ENCODE peak calls at places on chromosomes 3 and 15, in five cellular contexts. B, J, Y, H and N are unnamed samples.

GRCh38 chr15:93584021-93584420 is 495.0 kb upstream of the RGMA start:
- DNase-seq in J (no peak), B (no peak), Y (no peak), H (no peak), N (no peak)

GRCh38 chr15:76235186-76235826 is 76.0 kb downstream of the ETFA start:
- DNase-seq in H (peak; percentile 38), J (no peak), B (peak; percentile 33), Y (peak; percentile 64), N (peak; percentile 60)

GRCh38 chr3:96986241-96986640 is 171.8 kb downstream of the EPHA6 start:
- DNase-seq in J (no peak), B (no peak), Y (no peak), H (no peak), N (no peak)

GRCh38 chr3:23940775-23941174 is 4.3 kb upstream of the NR1D2 start:
- DNase-seq in J (no peak), H (no peak), Y (no peak), B (no peak), N (no peak)

GRCh38 chr3:123084738-123085237 is 18.0 kb downstream of the PDIA5 start:
- DNase-seq in H (peak; percentile 40), Y (peak; percentile 76), B (no peak), J (no peak), N (no peak)

GRCh38 chr3:129694228-129694627 is 87.8 kb upstream of the PLXND1 start:
- DNase-seq in B (no peak), Y (no peak), J (peak; percentile 99), H (no peak), N (no peak)

GRCh38 chr3:44074181-44074580 is 167.5 kb upstream of the TOPAZ1 start:
- DNase-seq in Y (no peak), J (peak; percentile 78), H (no peak), B (no peak), N (no peak)

GRCh38 chr3:65713016-65713415 is 325.7 kb downstream of the MAGI1 start:
- DNase-seq in B (peak; percentile 49), Y (peak; percentile 79), H (no peak), J (no peak), N (peak; percentile 92)

GRCh38 chr3:138600341-138600740 is 6.3 kb upstream of the CEP70 start:
- DNase-seq in Y (no peak), H (no peak), B (no peak), J (no peak), N (peak; percentile 61)

GRCh38 chr3:29515451-29515850 is 234.6 kb downstream of the RBMS3 start:
- DNase-seq in J (no peak), Y (peak; percentile 83), H (no peak), B (no peak), N (peak; percentile 68)

GRCh38 chr3:41092791-41093190 is 106.5 kb upstream of the CTNNB1 start:
- DNase-seq in J (no peak), B (no peak), H (no peak), Y (no peak), N (no peak)

GRCh38 chr3:58250093-58250707 is 12.6 kb downstream of the ABHD6 start:
- DNase-seq in Y (no peak), B (no peak), J (no peak), H (no peak), N (no peak)

GRCh38 chr3:194949592-194949991 is 263.9 kb downstream of the FAM43A start:
- DNase-seq in J (no peak), B (no peak), Y (no peak), H (no peak), N (no peak)

GRCh38 chr3:179961081-179962078 is 75.4 kb downstream of the PEX5L start:
- DNase-seq in H (no peak), B (no peak), Y (no peak), J (no peak), N (no peak)

GRCh38 chr3:4343258-4343657 is 40.1 kb downstream of the SETMAR start:
- DNase-seq in H (no peak), Y (peak; percentile 60), B (no peak), J (no peak), N (peak; percentile 69)

GRCh38 chr3:193140381-193140780 is 100.6 kb upstream of the PLAAT1 start:
- DNase-seq in J (no peak), Y (no peak), H (no peak), B (no peak), N (peak; percentile 5)

GRCh38 chr15:52862657-52863056 is 72.5 kb upstream of the ONECUT1 start:
- DNase-seq in H (no peak), J (no peak), Y (no peak), B (no peak), N (no peak)

GRCh38 chr15:65333863-65334262 is 29.4 kb downstream of the RNU5B-1 start:
- DNase-seq in Y (no peak), B (peak; percentile 68), H (peak; percentile 32), J (no peak), N (no peak)

GRCh38 chr3:14143826-14144225 is 19.0 kb downstream of the TMEM43 start:
- DNase-seq in B (no peak), J (peak; percentile 92), H (no peak), Y (peak; percentile 93), N (peak; percentile 95)

GRCh38 chr3:147298511-147298982 is 107.8 kb downstream of the ZIC4 start:
- DNase-seq in H (no peak), B (no peak), Y (peak; percentile 99), J (peak; percentile 64), N (peak; percentile 99)

GRCh38 chr3:138434276-138434874 is at the start of gene ESYT3:
- DNase-seq in B (peak; percentile 83), J (peak; percentile 94), Y (peak; percentile 53), H (peak; percentile 83), N (peak; percentile 83)

GRCh38 chr3:97916576-97916975 is 55.7 kb downstream of the RIOX2 start:
- DNase-seq in J (no peak), Y (no peak), H (no peak), B (no peak), N (no peak)

GRCh38 chr3:18425641-18426403 is 683 bp upstream of the SATB1 start:
- DNase-seq in J (peak; percentile 39), Y (peak; percentile 8), H (peak; percentile 84), B (peak; percentile 73), N (peak; percentile 32)

GRCh38 chr3:45571216-45571615 is 23.3 kb upstream of the LIMD1 start:
- DNase-seq in B (no peak), H (no peak), J (no peak), Y (no peak), N (no peak)

GRCh38 chr3:112774293-112774926 is 72.3 kb downstream of the CD200R1L start:
- DNase-seq in Y (peak; percentile 43), H (no peak), J (peak; percentile 87), B (no peak), N (peak; percentile 93)

GRCh38 chr15:83846847-83847246 is 192.9 kb downstream of the ADAMTSL3 start:
- DNase-seq in B (no peak), H (no peak), Y (peak; percentile 85), J (no peak), N (peak; percentile 88)

GRCh38 chr3:125001557-125002413 is 54.0 kb downstream of the HEG1 start:
- DNase-seq in Y (no peak), J (no peak), H (no peak), B (no peak), N (no peak)

GRCh38 chr3:158970006-158970405 is 168.2 kb downstream of the MFSD1 start:
- DNase-seq in Y (no peak), J (no peak), H (no peak), B (no peak), N (no peak)

GRCh38 chr3:12289562-12289961 is 692 bp downstream of the PPARG start:
- DNase-seq in B (no peak), Y (no peak), J (no peak), H (no peak), N (no peak)
- H3K4me3 ChIP-seq in B (no peak overlapping the region), Y (peak overlapping the region; percentile 93), J (peak overlapping the region; percentile 85), H (no peak overlapping the region), N (no peak overlapping the region)

GRCh38 chr15:40523611-40524010 is 41.2 kb downstream of the CCDC32 start:
- DNase-seq in Y (no peak), J (no peak), B (no peak), H (no peak), N (no peak)
- H3K4me2 ChIP-seq in Y (no peak overlapping the region), J (no peak overlapping the region), B (no peak overlapping the region), H (no peak overlapping the region), N (no peak overlapping the region)

GRCh38 chr3:160049570-160049969 is 60.9 kb downstream of the IL12A start:
- DNase-seq in B (no peak), H (peak; percentile 73), J (no peak), Y (no peak), N (no peak)

GRCh38 chr3:160053048-160053391 is 64.4 kb downstream of the IL12A start:
- DNase-seq in J (no peak), H (no peak), Y (no peak), B (no peak), N (no peak)

GRCh38 chr3:160055659-160056058 is 67.0 kb downstream of the IL12A start:
- DNase-seq in Y (no peak), J (no peak), H (no peak), B (no peak), N (no peak)

GRCh38 chr3:160050019-160050418 is 61.4 kb downstream of the IL12A start:
- DNase-seq in Y (no peak), H (no peak), B (no peak), J (no peak), N (no peak)

GRCh38 chr3:160052385-160053047 is 63.9 kb downstream of the IL12A start:
- DNase-seq in J (no peak), H (peak; percentile 32), B (no peak), Y (no peak), N (peak; percentile 11)
- H3K4me3 ChIP-seq in J (no peak overlapping the region), H (no peak overlapping the region), B (no peak overlapping the region), Y (peak overlapping the region; percentile 14), N (peak overlapping the region; percentile 32)

GRCh38 chr15:88012233-88012632 is 244.3 kb downstream of the NTRK3 start:
- DNase-seq in H (no peak), J (no peak), B (no peak), Y (no peak), N (no peak)
- H3K4me2 ChIP-seq in H (no peak overlapping the region), J (no peak overlapping the region), B (no peak overlapping the region), Y (no peak overlapping the region), N (no peak overlapping the region)

DNA sequence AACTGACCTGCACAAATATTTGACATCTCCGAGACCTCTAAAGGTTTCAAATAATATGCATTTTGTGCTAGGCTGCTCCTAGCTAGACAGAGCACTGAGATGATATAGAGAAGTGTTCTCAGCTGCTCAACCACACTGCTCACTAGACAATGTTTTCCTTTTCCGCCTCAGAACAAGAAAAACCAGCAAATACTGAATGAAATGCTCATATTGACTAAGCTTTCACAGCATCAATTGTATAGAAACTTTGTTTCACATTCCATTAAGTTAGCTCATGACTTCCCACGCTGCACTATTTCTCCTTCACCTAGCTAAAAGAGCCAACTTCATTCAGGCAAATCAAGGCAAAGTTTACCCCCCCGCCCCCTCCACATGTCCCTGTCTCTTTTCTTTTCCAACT is 719 bp downstream of the ZNF385D start:
- DNase-seq in H (no peak), B (no peak), J (peak; percentile 59), Y (no peak), N (peak; percentile 73)
- H3K4me3 ChIP-seq in H (peak overlapping the region; percentile 51), B (peak overlapping the region; percentile 72), J (peak overlapping the region; percentile 13), Y (peak overlapping the region; percentile 94), N (peak overlapping the region; percentile 87)

GRCh38 chr3:150384517-150385212 is 23.4 kb upstream of the TSC22D2 start:
- DNase-seq in H (no peak), Y (peak; percentile 47), J (no peak), B (peak; percentile 58), N (no peak)
- H3K4me2 ChIP-seq in H (no peak overlapping the region), Y (no peak overlapping the region), J (no peak overlapping the region), B (peak overlapping the region; percentile 28), N (no peak overlapping the region)

GRCh38 chr3:152192936-152193672 is 75.6 kb upstream of the MBNL1 start:
- DNase-seq in J (no peak), H (no peak), Y (no peak), B (no peak), N (no peak)
- H3K4me3 ChIP-seq in J (no peak overlapping the region), H (no peak overlapping the region), Y (no peak overlapping the region), B (no peak overlapping the region), N (no peak overlapping the region)